ENCODE peak calls at places on chromosomes 5 and 9, in nine cellular contexts. T is central memory CD4-positive, alpha-beta T cell; A is pancreas; S is NCI-H460; W is GM12864; D is NCI-H69; N is endodermal cell; I is AG04450; H is right atrium auricular region. Z is an unnamed sample.

GRCh38 chr9:125558453-125559084 is 148.4 kb downstream of the MAPKAP1 start:
- DNase-seq in T (peak; percentile 30), W (peak; percentile 56), S (peak; percentile 72), I (peak; percentile 48), N (peak; percentile 84), D (peak; percentile 80), H (no peak), A (peak; percentile 53), Z (peak; percentile 46)

GRCh38 chr5:98844865-98845264 is 71.4 kb downstream of the RGMB start:
- DNase-seq in I (no peak), W (no peak), A (no peak), T (no peak), S (no peak), D (no peak), H (no peak), N (no peak), Z (no peak)

GRCh38 chr5:96187309-96188027 is 225.8 kb upstream of the ELL2 start:
- DNase-seq in I (no peak), T (no peak), N (no peak), W (no peak), H (no peak), D (no peak), A (no peak), S (no peak), Z (no peak)

GRCh38 chr9:127603226-127603625 is 8.9 kb upstream of the STXBP1 start:
- DNase-seq in I (no peak), T (no peak), A (no peak), S (no peak), H (no peak), N (no peak), W (no peak), D (no peak), Z (no peak)

GRCh38 chr5:54176066-54176835 is 134.1 kb downstream of the ARL15 start:
- DNase-seq in D (no peak), S (no peak), H (no peak), W (no peak), N (no peak), I (no peak), T (no peak), A (no peak), Z (no peak)

GRCh38 chr5:67032921-67033664 is 163.5 kb downstream of the CD180 start:
- DNase-seq in I (peak; percentile 18), H (no peak), S (no peak), W (no peak), T (no peak), N (no peak), A (no peak), D (no peak), Z (no peak)

GRCh38 chr9:2602704-2603116 is 18.9 kb upstream of the VLDLR start:
- DNase-seq in S (no peak), W (no peak), N (no peak), T (no peak), A (no peak), I (peak; percentile 38), D (peak; percentile 80), H (no peak), Z (no peak)

GRCh38 chr5:75507841-75508240 is 3.6 kb downstream of the CERT1 start:
- DNase-seq in D (no peak), A (no peak), N (no peak), W (no peak), H (no peak), T (no peak), S (no peak), I (no peak), Z (no peak)

GRCh38 chr9:124256517-124257069 is 1.2 kb upstream of the NEK6 start:
- DNase-seq in S (no peak), T (no peak), A (no peak), W (no peak), D (peak; percentile 80), I (no peak), H (no peak), N (peak; percentile 52), Z (no peak)

GRCh38 chr5:176416123-176416924 is at the start of gene CLTB:
- DNase-seq in T (peak; percentile 80), N (peak; percentile 96), W (peak; percentile 44), A (peak; percentile 88), I (no peak), H (peak; percentile 88), D (peak; percentile 96), S (peak; percentile 77), Z (peak; percentile 87)

GRCh38 chr5:141328231-141328630 is 2.1 kb upstream of the PCDHGA1 start:
- DNase-seq in S (no peak), I (no peak), H (no peak), A (no peak), N (no peak), T (no peak), W (no peak), D (no peak), Z (no peak)

GRCh38 chr9:117546894-117547293 is 132.0 kb upstream of the ASTN2 start:
- DNase-seq in D (peak; percentile 92), S (peak; percentile 26), N (peak; percentile 54), H (no peak), A (peak; percentile 27), I (no peak), T (peak; percentile 32), W (no peak), Z (peak; percentile 42)

GRCh38 chr5:80921026-80921425 is 39.1 kb upstream of the RASGRF2 start:
- DNase-seq in S (no peak), I (no peak), W (no peak), D (no peak), A (no peak), T (no peak), N (peak; percentile 79), H (no peak), Z (no peak)

GRCh38 chr5:138264183-138264582 is 10.2 kb downstream of the GFRA3 start:
- DNase-seq in D (no peak), A (no peak), W (no peak), N (peak; percentile 49), I (no peak), T (no peak), S (no peak), H (no peak), Z (no peak)

GRCh38 chr9:12838546-12838945 is 63.7 kb downstream of the LURAP1L start:
- DNase-seq in D (no peak), I (no peak), H (no peak), A (no peak), W (no peak), S (no peak), N (no peak), T (no peak), Z (no peak)

GRCh38 chr5:36573441-36573840 is 33.0 kb upstream of the SLC1A3 start:
- DNase-seq in N (no peak), D (no peak), S (no peak), T (no peak), W (no peak), H (no peak), I (peak; percentile 37), A (no peak), Z (no peak)

GRCh38 chr5:166164211-166164610 is 2127.2 kb upstream of the WWC1 start:
- DNase-seq in I (no peak), S (no peak), N (no peak), A (no peak), T (no peak), H (no peak), W (no peak), D (peak; percentile 38), Z (no peak)

GRCh38 chr5:133421394-133421793 is 190.9 kb downstream of the FSTL4 start:
- DNase-seq in A (no peak), D (peak; percentile 59), T (no peak), W (no peak), H (peak; percentile 42), N (peak; percentile 90), S (no peak), I (no peak), Z (no peak)

GRCh38 chr9:136299116-136299515 is 4.8 kb downstream of the CCDC187 start:
- DNase-seq in H (no peak), T (no peak), W (no peak), D (no peak), I (no peak), A (no peak), N (peak; percentile 43), S (no peak), Z (no peak)

GRCh38 chr5:29811914-29812679 is 1381.4 kb upstream of the CDH6 start:
- DNase-seq in W (no peak), H (no peak), T (no peak), A (no peak), N (peak; percentile 49), I (no peak), D (peak; percentile 77), S (peak; percentile 40), Z (no peak)

GRCh38 chr9:124390812-124391658 is 24.2 kb downstream of the PSMB7 start:
- DNase-seq in D (peak; percentile 67), N (no peak), T (no peak), I (no peak), A (no peak), H (no peak), W (no peak), S (peak; percentile 60), Z (no peak)

GRCh38 chr5:142821733-142822487 is 51.7 kb downstream of the ARHGAP26 start:
- DNase-seq in D (peak; percentile 54), I (peak; percentile 45), T (no peak), H (no peak), S (peak; percentile 19), A (no peak), W (no peak), N (no peak), Z (no peak)

GRCh38 chr5:153794327-153794726 is 244.4 kb downstream of the FAM114A2 start:
- DNase-seq in S (no peak), I (no peak), W (no peak), H (no peak), T (no peak), D (no peak), N (no peak), A (no peak), Z (no peak)

GRCh38 chr9:83199240-83199639 is 136.3 kb upstream of the RASEF start:
- DNase-seq in A (peak; percentile 35), D (peak; percentile 86), N (peak; percentile 65), S (peak; percentile 50), H (no peak), T (no peak), I (no peak), W (no peak), Z (no peak)

GRCh38 chr9:123135458-123135857 is 102.0 kb downstream of the GPR21 start:
- DNase-seq in S (no peak), T (no peak), A (no peak), H (no peak), W (no peak), D (no peak), I (no peak), N (no peak), Z (no peak)

GRCh38 chr5:66560371-66560770 is 35.8 kb upstream of the MAST4 start:
- DNase-seq in I (no peak), H (no peak), N (no peak), S (no peak), W (no peak), T (no peak), A (no peak), D (no peak), Z (no peak)

GRCh38 chr5:31427013-31427783 is 104.7 kb downstream of the DROSHA start:
- DNase-seq in S (no peak), D (no peak), I (no peak), T (no peak), N (peak; percentile 61), W (no peak), A (no peak), H (no peak), Z (no peak)

GRCh38 chr5:157961176-157961575 is 102.2 kb upstream of the CLINT1 start:
- DNase-seq in H (no peak), D (peak; percentile 95), A (no peak), W (no peak), T (no peak), S (no peak), N (no peak), I (no peak), Z (no peak)